ENCODE peak calls at places on chromosomes 16 and 17, in four cellular contexts. M, N, W and E are unnamed samples. For H3K36me3, the result is how much of the 10 kb centered on the place peaks cover.

GRCh38 chr16:69566437-69567030 is 768 bp downstream of the NFAT5 start:
- DNase-seq in W (peak), M (peak), N (peak), E (peak)

GRCh38 chr16:4371481-4372314 is at the start of gene VASN:
- DNase-seq in W (peak), N (peak), M (peak), E (no peak)

GRCh38 chr17:34825102-34825501 is 136.2 kb downstream of the CCT6B start:
- DNase-seq in N (no peak), W (no peak), M (no peak), E (no peak)

GRCh38 chr17:41666708-41667279 is 21.9 kb upstream of the EIF1 start:
- DNase-seq in W (peak), M (peak), N (peak), E (no peak)

GRCh38 chr16:11389631-11390565 is 44.6 kb downstream of the RMI2 start:
- DNase-seq in M (no peak), W (peak), N (peak), E (no peak)

GRCh38 chr16:1723450-1724147 is 17.6 kb downstream of the MAPK8IP3 start:
- DNase-seq in M (peak), N (no peak), W (no peak), E (no peak)

GRCh38 chr17:66492500-66493123 is 190.2 kb downstream of the PRKCA start:
- DNase-seq in M (peak), N (no peak), W (no peak), E (no peak)

GRCh38 chr16:67872631-67873434 is at the start of gene EDC4:
- DNase-seq in W (peak), M (peak), N (peak), E (peak)

GRCh38 chr16:79318137-79318899 is 282.2 kb downstream of the MAF start:
- DNase-seq in M (no peak), W (no peak), N (no peak), E (no peak)

GRCh38 chr17:68497885-68498319 is 14.3 kb upstream of the PRKAR1A start:
- DNase-seq in M (no peak), W (peak), N (no peak), E (no peak)

GRCh38 chr16:46607529-46607928 is 13.7 kb downstream of the SHCBP1 start:
- DNase-seq in M (peak), W (no peak), N (no peak), E (no peak)

GRCh38 chr17:44759096-44759915 is 518 bp downstream of the ADAM11 start:
- DNase-seq in M (no peak), N (no peak), W (no peak), E (peak)

GRCh38 chr17:57356722-57357391 is 100.5 kb downstream of the MSI2 start:
- DNase-seq in W (no peak), N (no peak), M (no peak), E (no peak)

GRCh38 chr16:88790312-88791150 is 5.5 kb upstream of the PIEZO1 start:
- DNase-seq in W (peak), M (peak), N (no peak), E (no peak)

GRCh38 chr17:62653002-62653830 is 25.7 kb downstream of the MRC2 start:
- DNase-seq in M (peak), N (peak), W (peak), E (no peak)

GRCh38 chr16:63496282-63496681 is 1460.0 kb upstream of the CDH8 start:
- DNase-seq in M (no peak), N (no peak), W (no peak), E (no peak)

GRCh38 chr16:25298165-25298872 is 40.7 kb upstream of the ZKSCAN2 start:
- DNase-seq in M (no peak), W (no peak), N (no peak), E (no peak)

GRCh38 chr16:566475-567361 is at the start of gene NHLRC4:
- DNase-seq in W (peak), M (peak), N (peak), E (no peak)

GRCh38 chr17:20310481-20310880 is 156.9 kb downstream of the LGALS9B start:
- DNase-seq in W (no peak), M (no peak), N (no peak), E (no peak)

GRCh38 chr17:44688675-44689491 is 693 bp downstream of the CCDC43 start:
- DNase-seq in N (no peak), M (no peak), W (no peak), E (no peak)

GRCh38 chr17:62996221-62996620 is 30.2 kb downstream of the TANC2 start:
- DNase-seq in W (no peak), N (no peak), M (no peak), E (no peak)

GRCh38 chr17:81309140-81309858 is 14.2 kb upstream of the SLC38A10 start:
- DNase-seq in M (peak), N (peak), W (peak), E (no peak)

GRCh38 chr17:77343031-77343866 is 202.5 kb downstream of the SEC14L1 start:
- DNase-seq in M (no peak), N (no peak), W (no peak), E (no peak)

GRCh38 chr16:10356870-10357842 is 28.7 kb upstream of the ATF7IP2 start:
- DNase-seq in N (no peak), M (no peak), W (no peak), E (no peak)

GRCh38 chr16:10367616-10368188 is 18.2 kb upstream of the ATF7IP2 start:
- DNase-seq in W (no peak), N (no peak), M (no peak), E (no peak)

GRCh38 chr16:10362077-10362863 is 23.6 kb upstream of the ATF7IP2 start:
- DNase-seq in W (no peak), M (no peak), N (no peak), E (no peak)
- H3K27ac ChIP-seq in W (no peak), M (no peak), N (no peak), E (no peak)

GRCh38 chr16:17348042-17348783 is 122.5 kb downstream of the XYLT1 start:
- DNase-seq in W (no peak), N (no peak), M (no peak), E (no peak)

GRCh38 chr16:17346774-17347569 is 123.8 kb downstream of the XYLT1 start:
- DNase-seq in N (no peak), M (no peak), W (no peak), E (no peak)

GRCh38 chr16:17350212-17350611 is 120.5 kb downstream of the XYLT1 start:
- DNase-seq in W (no peak), M (no peak), N (no peak), E (no peak)

GRCh38 chr16:17347624-17348023 is 123.1 kb downstream of the XYLT1 start:
- DNase-seq in M (no peak), W (no peak), N (peak), E (no peak)

DNA sequence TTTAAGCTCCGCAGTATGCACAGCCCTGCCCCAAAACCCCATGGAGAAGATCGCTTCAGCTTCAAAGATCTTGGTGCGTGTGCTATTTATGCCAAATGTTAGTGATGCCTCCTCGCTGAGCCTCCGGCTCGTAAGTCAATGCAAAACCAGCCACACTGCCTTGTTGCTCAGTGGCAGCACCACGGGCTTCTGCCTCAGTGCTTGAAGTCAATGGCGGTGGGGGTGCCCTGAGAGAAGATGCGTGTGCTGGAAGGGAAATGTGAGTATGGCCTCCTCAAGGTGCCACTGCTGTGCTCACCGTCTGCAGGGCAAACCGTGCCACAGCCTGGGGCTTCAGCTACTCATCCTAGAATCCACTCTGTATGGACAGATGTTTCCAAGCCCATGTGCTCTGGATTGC is 121.9 kb downstream of the XYLT1 start:
- DNase-seq in W (no peak), M (no peak), N (no peak), E (no peak)
- H3K36me3 ChIP-seq in W (under half), M (under half), N (under half), E (under half)

GRCh38 chr16:19522369-19523159 is 666 bp upstream of the GDE1 start:
- DNase-seq in W (no peak), N (no peak), M (no peak), E (no peak)

GRCh38 chr16:19524356-19524865 is 669 bp downstream of the CCP110 start:
- DNase-seq in M (peak), W (no peak), N (no peak), E (no peak)

GRCh38 chr16:19523559-19524355 is at the start of gene CCP110:
- DNase-seq in M (peak), N (peak), W (peak), E (peak)

GRCh38 chr16:19521471-19522368 is at the start of gene GDE1:
- DNase-seq in N (peak), M (peak), W (peak), E (peak)

DNA sequence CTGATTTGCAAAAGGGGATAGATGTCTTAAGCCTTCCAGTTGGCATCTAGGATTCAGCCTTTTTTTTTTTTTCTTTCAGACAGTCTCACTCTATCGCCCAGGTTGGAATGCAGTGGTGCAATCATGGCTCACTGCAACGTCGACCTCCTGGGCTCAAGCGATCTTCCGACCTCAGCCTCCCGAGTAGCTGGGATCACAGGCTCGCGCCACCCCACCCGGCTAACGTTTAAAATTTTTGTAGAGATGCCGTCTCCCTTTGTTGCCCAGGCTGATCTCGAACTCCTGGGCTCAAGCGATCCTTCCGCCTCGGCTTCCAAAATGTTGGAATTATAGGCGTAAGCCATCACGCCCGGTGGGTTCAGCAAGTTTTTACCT is 571 bp upstream of the CCP110 start:
- DNase-seq in N (no peak), M (no peak), W (peak), E (no peak)
- H3K4me3 ChIP-seq in N (peak), M (no peak), W (peak), E (no peak)

GRCh38 chr17:7094661-7095064 is 14.6 kb upstream of the CLEC10A start:
- DNase-seq in M (no peak), W (peak), N (no peak), E (no peak)
- H3K27ac ChIP-seq in M (no peak), W (no peak), N (no peak), E (no peak)

DNA sequence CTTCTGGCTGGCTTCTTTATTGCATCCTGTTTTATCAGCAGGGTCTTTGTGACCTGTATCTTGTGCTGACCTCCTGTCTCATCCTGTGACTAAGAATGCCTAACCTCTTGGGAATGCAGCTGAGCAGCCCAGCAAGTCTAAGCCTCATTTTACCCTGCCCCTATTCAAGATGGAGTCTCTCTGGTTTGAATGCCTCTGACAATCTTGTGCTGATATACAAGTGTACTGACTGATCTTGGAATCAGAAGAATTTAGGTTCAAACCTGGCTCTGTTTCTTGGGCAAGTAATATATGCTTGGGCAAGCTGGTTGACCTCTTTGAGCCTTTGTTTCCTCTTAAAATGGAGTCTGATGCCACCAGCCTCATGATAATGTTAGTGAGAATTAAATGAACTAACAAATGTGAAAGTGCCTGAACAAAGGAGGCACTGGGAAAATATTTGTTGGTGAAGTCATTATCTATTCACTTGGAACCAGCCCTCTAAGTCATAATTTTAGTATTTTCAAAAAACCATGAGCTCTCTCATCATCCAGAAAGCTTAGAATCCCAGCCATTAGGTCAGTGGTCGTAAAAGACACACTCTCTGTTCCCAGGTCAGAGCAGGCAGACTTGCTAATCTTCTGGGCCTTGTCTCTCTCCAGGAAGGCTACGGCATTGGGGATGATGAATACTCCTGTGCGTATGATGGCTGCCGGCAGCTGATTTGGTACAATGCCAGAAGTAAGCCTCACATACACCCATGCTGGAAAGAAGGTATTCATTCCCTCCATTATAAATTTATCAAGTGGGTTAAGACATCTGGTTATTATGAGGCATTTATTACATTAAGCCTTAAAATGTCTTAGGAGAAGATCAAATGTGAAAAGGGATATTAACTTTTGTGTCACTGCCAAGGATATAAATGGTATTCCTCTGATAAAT is 18.1 kb upstream of the ARL2BP start:
- DNase-seq in W (no peak), M (no peak), N (no peak), E (no peak)
- H3K36me3 ChIP-seq in W (half or more), M (half or more), N (half or more), E (half or more)